ENCODE peak calls at places on chromosomes 11 and 22, in six cellular contexts. B is AG09319, Q is WTC11, A is GM12865, J is GM23338, N is coronary artery. U is an unnamed sample.

GRCh38 chr11:97905101-97905500 is 1115.6 kb upstream of the CNTN5 start:
- DNase-seq in N (no peak), A (no peak), Q (no peak), B (no peak), J (no peak), U (no peak)

GRCh38 chr11:47590026-47590861 is 3.8 kb downstream of the FAM180B start:
- DNase-seq in B (no peak), J (peak), Q (peak), N (no peak), A (no peak), U (no peak)

GRCh38 chr22:31556627-31557203 is 60.4 kb downstream of the SFI1 start:
- DNase-seq in A (peak), J (peak), B (peak), N (no peak), Q (no peak), U (no peak)

GRCh38 chr22:35594686-35595085 is 22.4 kb downstream of the MB start:
- DNase-seq in N (no peak), A (no peak), J (no peak), B (no peak), Q (no peak), U (no peak)

GRCh38 chr11:111733655-111734088 is 32.5 kb downstream of the PPP2R1B start:
- DNase-seq in Q (no peak), A (no peak), B (no peak), N (no peak), J (no peak), U (no peak)

GRCh38 chr11:2802389-2803185 is 83.0 kb downstream of the CDKN1C start:
- DNase-seq in Q (peak), B (no peak), N (peak), J (no peak), A (no peak), U (no peak)

GRCh38 chr11:97092823-97093222 is 703.0 kb downstream of the JRKL start:
- DNase-seq in Q (no peak), A (no peak), N (no peak), J (no peak), B (no peak), U (no peak)

GRCh38 chr11:45844822-45845573 is 2.3 kb upstream of the CRY2 start:
- DNase-seq in A (no peak), J (no peak), Q (no peak), B (no peak), N (no peak), U (no peak)

GRCh38 chr22:42270178-42270511 is 308 bp downstream of the TCF20 start:
- DNase-seq in J (peak), B (no peak), Q (peak), N (no peak), A (peak), U (no peak)

GRCh38 chr22:37184380-37184755 is 3.7 kb downstream of the C1QTNF6 start:
- DNase-seq in Q (no peak), A (no peak), J (no peak), B (no peak), N (no peak), U (no peak)

GRCh38 chr11:88344869-88345268 is 7.3 kb upstream of the CTSC start:
- DNase-seq in J (no peak), N (no peak), A (no peak), B (no peak), Q (no peak), U (no peak)

DNA sequence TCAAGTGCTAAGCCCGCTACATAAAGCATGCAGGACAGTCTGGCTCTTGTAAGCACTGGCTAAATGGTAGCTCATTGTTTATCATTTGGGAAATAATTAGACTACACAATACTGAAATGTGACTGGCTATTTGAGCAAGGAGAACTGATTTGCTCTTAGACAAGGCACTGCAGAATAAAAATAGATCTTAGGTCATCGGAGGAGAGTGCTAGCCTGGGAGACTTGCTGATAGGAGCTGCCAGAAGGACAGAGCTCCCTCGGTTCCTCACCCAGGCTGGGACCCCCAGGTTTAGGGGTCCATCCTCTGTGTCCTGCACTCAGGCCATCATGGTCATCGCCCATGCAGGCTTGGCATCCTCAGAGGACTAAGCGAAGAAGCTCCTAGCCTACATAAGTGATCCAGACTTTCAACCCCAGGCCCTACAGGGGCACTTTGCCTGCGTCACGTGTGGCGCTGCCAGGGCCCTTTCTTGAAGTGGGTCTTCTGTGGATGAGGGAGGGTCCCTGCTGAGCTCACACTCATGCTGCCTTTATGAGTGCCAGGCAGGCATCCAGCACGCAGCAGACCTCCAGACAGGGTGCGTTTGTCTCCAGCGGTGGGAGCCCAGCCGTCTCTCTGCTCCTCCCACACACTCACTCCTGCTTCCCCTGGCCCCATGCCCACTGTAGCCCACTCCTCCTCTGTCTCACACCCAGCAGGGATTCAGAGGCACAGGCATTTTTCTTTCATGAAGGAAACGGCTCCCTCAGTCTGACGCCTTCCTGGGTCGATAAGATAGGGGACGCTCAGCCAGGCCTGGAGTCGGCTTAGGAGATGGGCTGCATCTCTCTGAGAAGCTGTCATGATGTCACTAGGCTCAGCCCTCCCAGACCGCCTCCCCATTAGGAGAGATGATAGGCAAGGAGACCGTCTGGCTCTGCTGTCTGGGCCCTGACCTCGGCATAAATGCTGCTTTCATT is 184.1 kb upstream of the NCAM1 start:
- DNase-seq in Q (no peak), A (no peak), J (no peak), B (no peak), N (no peak), U (no peak)
- TF ChIP-seq CTCF in Q (no peak), A (no peak), J (no peak), B (no peak), N (no peak), U (no peak)

DNA sequence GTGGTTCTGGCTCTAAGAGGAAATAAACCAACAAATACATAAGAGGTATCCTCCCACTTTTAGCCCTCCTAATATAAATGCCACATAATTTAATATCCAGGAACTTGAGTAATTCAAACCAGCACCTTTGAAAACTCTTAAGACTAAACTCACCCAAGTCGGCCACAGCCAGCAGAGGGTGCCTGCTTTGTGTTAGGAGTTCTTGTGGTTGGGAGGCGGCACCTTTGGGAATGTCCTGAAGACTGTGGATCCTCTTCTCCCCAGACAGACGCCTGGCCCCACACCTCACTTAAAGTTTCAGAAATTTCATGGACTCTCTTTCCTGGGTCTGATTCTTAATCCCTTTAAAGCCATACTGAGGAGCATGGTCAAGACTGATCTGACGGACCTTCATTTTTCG is 169.0 kb downstream of the TBC1D22A start:
- DNase-seq in B (no peak), Q (no peak), J (peak), A (no peak), N (no peak), U (no peak)
- TF ChIP-seq CTCF in B (no peak), Q (no peak), J (peak), A (no peak), N (no peak), U (no peak)

GRCh38 chr11:44565008-44565745 is at the start of gene CD82:
- DNase-seq in A (peak), B (peak), N (peak), Q (peak), J (peak), U (peak)
- TF ChIP-seq CTCF in A (peak), B (peak), N (no peak), Q (no peak), J (no peak), U (peak)

GRCh38 chr22:45867118-45867905 is 109.7 kb downstream of the WNT7B start:
- DNase-seq in N (no peak), J (peak), A (no peak), B (no peak), Q (peak), U (peak)
- TF ChIP-seq CTCF in N (no peak), J (no peak), A (no peak), B (peak), Q (no peak), U (no peak)

GRCh38 chr11:73729594-73730206 is 31.2 kb downstream of the RAB6A start:
- DNase-seq in J (peak), B (no peak), Q (peak), A (no peak), N (no peak), U (peak)
- TF ChIP-seq CTCF in J (peak), B (peak), Q (peak), A (peak), N (no peak), U (peak)

DNA sequence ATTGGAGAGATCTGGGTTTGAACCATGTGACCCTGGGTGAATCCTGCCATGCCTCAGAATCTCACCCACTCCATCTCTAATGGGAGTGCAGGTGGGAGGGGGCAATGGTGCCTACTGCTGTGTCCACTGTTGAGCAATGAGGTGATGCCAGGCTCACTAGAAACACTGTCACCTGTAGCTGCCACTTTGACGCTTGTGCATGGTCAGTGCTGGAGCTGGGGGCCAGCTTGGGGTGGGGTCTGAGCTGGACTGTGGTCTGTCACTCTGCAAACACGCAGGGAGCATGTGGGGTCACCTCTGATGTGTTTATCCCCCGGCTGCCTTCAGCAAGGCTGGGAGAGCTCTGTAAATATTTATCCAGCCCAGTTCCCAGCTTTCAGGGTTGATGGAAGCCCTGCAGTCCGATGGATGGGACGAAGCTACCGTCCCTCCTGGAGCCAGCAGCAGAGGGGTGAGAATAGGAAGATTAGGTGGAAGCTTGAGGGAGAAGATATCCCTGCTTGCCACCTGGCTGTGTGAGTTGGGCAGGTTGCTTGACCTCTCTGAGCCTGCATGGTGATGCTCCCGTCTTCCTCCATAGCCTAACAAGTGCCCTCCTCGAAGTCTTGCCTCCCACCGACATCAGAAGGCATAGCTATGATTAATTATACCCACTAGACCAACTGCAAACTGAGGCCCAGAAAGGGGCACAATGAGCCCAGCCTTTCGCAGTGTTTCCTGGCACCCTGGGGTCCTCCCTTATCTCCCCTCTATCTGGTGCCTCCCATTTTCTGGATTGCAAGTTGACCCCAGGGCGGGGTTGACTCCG is 1.7 kb downstream of the MMP11 start:
- DNase-seq in Q (no peak), A (no peak), N (no peak), J (no peak), B (no peak), U (no peak)
- TF ChIP-seq CTCF in Q (no peak), A (no peak), N (no peak), J (no peak), B (no peak), U (no peak)

DNA sequence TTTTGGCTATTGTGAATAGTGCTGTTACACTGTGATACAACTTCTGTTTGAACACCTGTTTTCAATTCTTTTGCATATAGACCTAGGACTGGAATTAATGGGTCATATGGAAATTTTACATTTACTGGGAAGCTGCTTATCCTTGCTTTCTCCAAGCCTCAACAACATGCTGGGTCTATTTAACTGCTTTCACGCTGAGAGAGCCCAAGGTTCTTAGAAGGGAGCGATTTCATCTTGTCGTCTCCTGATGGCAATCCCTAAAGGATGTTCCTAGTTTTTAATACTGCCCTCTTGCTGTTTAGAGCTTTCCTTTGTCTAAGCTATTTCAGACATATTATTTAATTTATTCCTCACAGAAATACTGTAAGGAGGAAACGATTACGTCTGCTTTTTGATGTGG is 15.4 kb downstream of the IRAG1 start:
- DNase-seq in Q (no peak), N (no peak), J (no peak), A (no peak), B (no peak), U (no peak)
- TF ChIP-seq CTCF in Q (no peak), N (no peak), J (no peak), A (no peak), B (no peak), U (no peak)

GRCh38 chr11:106585061-106585460 is 433.2 kb downstream of the GUCY1A2 start:
- DNase-seq in N (no peak), B (peak), Q (no peak), J (peak), A (no peak), U (no peak)
- TF ChIP-seq CTCF in N (no peak), B (peak), Q (peak), J (peak), A (peak), U (no peak)